ENCODE peak calls at places on chromosomes 2 and 18, in five cellular contexts. One of them, this sample, is unnamed.

GRCh38 chr2:214737188-214737587 is 72.3 kb downstream of the BARD1 start:
- DNase-seq in upper lobe of left lung: no peak
- DNase-seq in prostate gland: no peak
- DNase-seq in ovary: no peak
- DNase-seq in A549: no peak
- DNase-seq in this sample: no peak

GRCh38 chr18:37138456-37138855 is 309.5 kb downstream of the KIAA1328 start:
- DNase-seq in upper lobe of left lung: no peak
- DNase-seq in prostate gland: no peak
- DNase-seq in ovary: no peak
- DNase-seq in A549: no peak
- DNase-seq in this sample: no peak

GRCh38 chr2:165693838-165694237 is 100.2 kb downstream of the GALNT3 start:
- DNase-seq in upper lobe of left lung: no peak
- DNase-seq in prostate gland: no peak
- DNase-seq in ovary: no peak
- DNase-seq in A549: no peak
- DNase-seq in this sample: no peak

GRCh38 chr2:171522804-171523338 is 597 bp downstream of the CYBRD1 start:
- DNase-seq in upper lobe of left lung: no peak
- DNase-seq in prostate gland: peak
- DNase-seq in ovary: no peak
- DNase-seq in A549: peak
- DNase-seq in this sample: no peak

GRCh38 chr18:79791141-79791972 is 6.4 kb upstream of the KCNG2 start:
- DNase-seq in upper lobe of left lung: peak
- DNase-seq in prostate gland: peak
- DNase-seq in ovary: peak
- DNase-seq in A549: peak
- DNase-seq in this sample: peak

GRCh38 chr18:27581261-27581904 is 396.3 kb upstream of the CHST9 start:
- DNase-seq in upper lobe of left lung: no peak
- DNase-seq in prostate gland: no peak
- DNase-seq in ovary: no peak
- DNase-seq in A549: no peak
- DNase-seq in this sample: no peak

GRCh38 chr2:239735829-239736357 is 289.2 kb downstream of the NDUFA10 start:
- DNase-seq in upper lobe of left lung: no peak
- DNase-seq in prostate gland: no peak
- DNase-seq in ovary: no peak
- DNase-seq in A549: no peak
- DNase-seq in this sample: no peak

GRCh38 chr2:224887159-224887558 is 155.1 kb downstream of the DOCK10 start:
- DNase-seq in upper lobe of left lung: no peak
- DNase-seq in prostate gland: no peak
- DNase-seq in ovary: no peak
- DNase-seq in A549: no peak
- DNase-seq in this sample: no peak

GRCh38 chr2:134917958-134918517 is 584 bp upstream of the CCNT2 start:
- DNase-seq in upper lobe of left lung: no peak
- DNase-seq in prostate gland: peak
- DNase-seq in ovary: peak
- DNase-seq in A549: no peak
- DNase-seq in this sample: no peak

GRCh38 chr2:231410293-231411004 is 14.9 kb downstream of the B3GNT7 start:
- DNase-seq in upper lobe of left lung: no peak
- DNase-seq in prostate gland: no peak
- DNase-seq in ovary: no peak
- DNase-seq in A549: no peak
- DNase-seq in this sample: no peak

GRCh38 chr2:132943829-132944228 is 273.8 kb upstream of the LYPD1 start:
- DNase-seq in upper lobe of left lung: no peak
- DNase-seq in prostate gland: no peak
- DNase-seq in ovary: no peak
- DNase-seq in A549: no peak
- DNase-seq in this sample: no peak

GRCh38 chr2:223247136-223247535 is 195.1 kb downstream of the KCNE4 start:
- DNase-seq in upper lobe of left lung: no peak
- DNase-seq in prostate gland: no peak
- DNase-seq in ovary: no peak
- DNase-seq in A549: no peak
- DNase-seq in this sample: no peak

GRCh38 chr2:232795920-232796319 is 19.6 kb upstream of the KCNJ13 start:
- DNase-seq in upper lobe of left lung: no peak
- DNase-seq in prostate gland: no peak
- DNase-seq in ovary: no peak
- DNase-seq in A549: no peak
- DNase-seq in this sample: no peak

GRCh38 chr2:224142397-224143312 is 103.6 kb upstream of the SERPINE2 start:
- DNase-seq in upper lobe of left lung: no peak
- DNase-seq in prostate gland: no peak
- DNase-seq in ovary: no peak
- DNase-seq in A549: peak
- DNase-seq in this sample: no peak

GRCh38 chr2:188902906-188903305 is 71.3 kb upstream of the COL3A1 start:
- DNase-seq in upper lobe of left lung: no peak
- DNase-seq in prostate gland: no peak
- DNase-seq in ovary: no peak
- DNase-seq in A549: no peak
- DNase-seq in this sample: no peak

GRCh38 chr2:144430722-144431163 is 89.2 kb downstream of the ZEB2 start:
- DNase-seq in upper lobe of left lung: no peak
- DNase-seq in prostate gland: no peak
- DNase-seq in ovary: peak
- DNase-seq in A549: no peak
- DNase-seq in this sample: no peak

GRCh38 chr2:159713691-159714585 is 1.6 kb downstream of the MARCHF7 start:
- DNase-seq in upper lobe of left lung: no peak
- DNase-seq in prostate gland: no peak
- DNase-seq in ovary: no peak
- DNase-seq in A549: peak
- DNase-seq in this sample: no peak

GRCh38 chr2:184394642-184395041 is 203.7 kb upstream of the ZNF804A start:
- DNase-seq in upper lobe of left lung: no peak
- DNase-seq in prostate gland: no peak
- DNase-seq in ovary: no peak
- DNase-seq in A549: no peak
- DNase-seq in this sample: no peak

GRCh38 chr2:106269591-106270291 is 75.6 kb upstream of the UXS1 start:
- DNase-seq in upper lobe of left lung: peak
- DNase-seq in prostate gland: peak
- DNase-seq in ovary: no peak
- DNase-seq in A549: peak
- DNase-seq in this sample: peak

GRCh38 chr2:69221960-69222751 is 164.9 kb downstream of the GFPT1 start:
- DNase-seq in upper lobe of left lung: no peak
- DNase-seq in prostate gland: no peak
- DNase-seq in ovary: no peak
- DNase-seq in A549: no peak
- DNase-seq in this sample: no peak

GRCh38 chr18:51342815-51343214 is 145.3 kb upstream of the MEX3C start:
- DNase-seq in upper lobe of left lung: no peak
- DNase-seq in prostate gland: no peak
- DNase-seq in ovary: no peak
- DNase-seq in A549: peak
- DNase-seq in this sample: no peak

GRCh38 chr2:96530144-96530430 is 6.5 kb upstream of the ARID5A start:
- DNase-seq in upper lobe of left lung: no peak
- DNase-seq in prostate gland: no peak
- DNase-seq in ovary: no peak
- DNase-seq in A549: no peak
- DNase-seq in this sample: no peak

GRCh38 chr2:152541712-152542111 is 175.5 kb downstream of the PRPF40A start:
- DNase-seq in upper lobe of left lung: no peak
- DNase-seq in prostate gland: no peak
- DNase-seq in ovary: no peak
- DNase-seq in A549: no peak
- DNase-seq in this sample: no peak

GRCh38 chr18:11826836-11827235 is 24.4 kb upstream of the CHMP1B start:
- DNase-seq in upper lobe of left lung: no peak
- DNase-seq in prostate gland: no peak
- DNase-seq in ovary: no peak
- DNase-seq in A549: no peak
- DNase-seq in this sample: no peak

GRCh38 chr18:55552498-55553189 is 35.3 kb downstream of the TCF4 start:
- DNase-seq in upper lobe of left lung: no peak
- DNase-seq in prostate gland: no peak
- DNase-seq in ovary: no peak
- DNase-seq in A549: no peak
- DNase-seq in this sample: no peak

GRCh38 chr2:216672996-216673395 is 22.4 kb downstream of the IGFBP5 start:
- DNase-seq in upper lobe of left lung: no peak
- DNase-seq in prostate gland: no peak
- DNase-seq in ovary: no peak
- DNase-seq in A549: no peak
- DNase-seq in this sample: no peak

GRCh38 chr2:216676630-216677029 is 18.7 kb downstream of the IGFBP5 start:
- DNase-seq in upper lobe of left lung: no peak
- DNase-seq in prostate gland: no peak
- DNase-seq in ovary: no peak
- DNase-seq in A549: no peak
- DNase-seq in this sample: peak

GRCh38 chr2:216673609-216674008 is 21.7 kb downstream of the IGFBP5 start:
- DNase-seq in upper lobe of left lung: no peak
- DNase-seq in prostate gland: no peak
- DNase-seq in ovary: no peak
- DNase-seq in A549: no peak
- DNase-seq in this sample: no peak

GRCh38 chr2:216672466-216672865 is 22.9 kb downstream of the IGFBP5 start:
- DNase-seq in upper lobe of left lung: no peak
- DNase-seq in prostate gland: no peak
- DNase-seq in ovary: no peak
- DNase-seq in A549: no peak
- DNase-seq in this sample: no peak

GRCh38 chr2:216674376-216674775 is 21.0 kb downstream of the IGFBP5 start:
- DNase-seq in upper lobe of left lung: no peak
- DNase-seq in prostate gland: no peak
- DNase-seq in ovary: no peak
- DNase-seq in A549: no peak
- DNase-seq in this sample: no peak
- TF ChIP-seq POLR2A in upper lobe of left lung: no peak
- TF ChIP-seq POLR2A in prostate gland: no peak
- TF ChIP-seq POLR2A in ovary: no peak
- TF ChIP-seq POLR2A in A549: no peak
- TF ChIP-seq POLR2A in this sample: no peak

DNA sequence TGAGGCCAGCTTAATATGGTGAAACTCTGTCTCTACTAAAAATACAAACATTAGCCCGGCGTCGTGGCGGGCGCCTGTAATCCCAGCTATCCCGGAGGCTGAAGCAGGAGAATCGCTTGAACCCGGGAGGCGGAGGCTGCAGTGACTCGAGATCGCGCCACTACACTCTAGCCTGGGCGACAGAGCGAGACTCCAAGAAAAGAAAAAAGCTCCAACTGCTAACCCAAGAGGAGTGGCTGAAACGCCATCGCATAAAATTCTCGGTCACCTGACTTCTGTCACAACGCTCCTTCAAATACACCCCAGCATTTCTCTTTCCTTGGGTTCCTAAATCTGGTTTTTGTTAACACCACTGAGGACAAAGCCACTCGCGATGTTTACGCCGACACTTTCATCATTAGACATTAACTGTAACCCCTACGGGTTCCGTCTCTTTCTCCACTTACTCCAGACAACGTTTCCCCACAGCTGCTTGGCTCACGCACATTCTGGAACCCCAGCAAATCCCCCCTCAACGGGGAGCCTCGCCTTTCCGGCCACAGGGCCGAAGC is 728 bp downstream of the CLK1 start:
- DNase-seq in upper lobe of left lung: no peak
- DNase-seq in prostate gland: no peak
- DNase-seq in ovary: peak
- DNase-seq in A549: no peak
- DNase-seq in this sample: no peak
- H3K4me3 ChIP-seq in upper lobe of left lung: peak
- H3K4me3 ChIP-seq in prostate gland: peak
- H3K4me3 ChIP-seq in ovary: peak
- H3K4me3 ChIP-seq in A549: peak
- H3K4me3 ChIP-seq in this sample: peak

GRCh38 chr18:13273800-13274199 is 55.2 kb downstream of the LDLRAD4 start:
- DNase-seq in upper lobe of left lung: peak
- DNase-seq in prostate gland: no peak
- DNase-seq in ovary: peak
- DNase-seq in A549: no peak
- DNase-seq in this sample: no peak
- TF ChIP-seq CTCF in upper lobe of left lung: no peak
- TF ChIP-seq CTCF in prostate gland: no peak
- TF ChIP-seq CTCF in ovary: no peak
- TF ChIP-seq CTCF in A549: no peak
- TF ChIP-seq CTCF in this sample: no peak

GRCh38 chr18:2723207-2723606 is 67.7 kb downstream of the SMCHD1 start:
- DNase-seq in upper lobe of left lung: no peak
- DNase-seq in prostate gland: no peak
- DNase-seq in ovary: no peak
- DNase-seq in A549: no peak
- DNase-seq in this sample: no peak
- TF ChIP-seq POLR2A in upper lobe of left lung: no peak
- TF ChIP-seq POLR2A in prostate gland: no peak
- TF ChIP-seq POLR2A in ovary: no peak
- TF ChIP-seq POLR2A in A549: no peak
- TF ChIP-seq POLR2A in this sample: no peak

GRCh38 chr2:41182961-41183360 is 731.1 kb upstream of the SLC8A1 start:
- DNase-seq in upper lobe of left lung: no peak
- DNase-seq in prostate gland: no peak
- DNase-seq in ovary: no peak
- DNase-seq in A549: no peak
- DNase-seq in this sample: no peak
- H3K4me3 ChIP-seq in upper lobe of left lung: no peak
- H3K4me3 ChIP-seq in prostate gland: no peak
- H3K4me3 ChIP-seq in ovary: no peak
- H3K4me3 ChIP-seq in A549: no peak
- H3K4me3 ChIP-seq in this sample: no peak